ENCODE peak calls at places on chromosomes 13 and 19, in ten cellular contexts. S is fibroblast of lung, M is retinal pigment epithelial cell, V is AG10803, P is AG04450, R is transverse colon, Z is cardiac fibroblast, G is pancreas, T is endodermal cell, H is heart left ventricle. N is an unnamed sample.

GRCh38 chr13:49308104-49308875 is 60.6 kb downstream of the CDADC1 start:
- DNase-seq in S (peak; percentile 55), M (no peak), V (peak; percentile 73), P (no peak), R (peak; percentile 69), Z (peak; percentile 71), G (peak; percentile 63), T (no peak), H (peak; percentile 74), N (peak; percentile 81)

GRCh38 chr19:38684078-38684861 is 36.8 kb downstream of the ACTN4 start:
- DNase-seq in S (peak; percentile 89), M (peak; percentile 85), V (peak; percentile 93), P (no peak), R (peak; percentile 87), Z (peak; percentile 96), G (peak; percentile 61), T (peak; percentile 78), H (no peak), N (peak; percentile 95)

GRCh38 chr13:111505175-111505777 is 184.8 kb downstream of the TEX29 start:
- DNase-seq in S (no peak), M (no peak), V (no peak), P (no peak), R (no peak), Z (peak; percentile 2), G (no peak), T (peak; percentile 89), H (no peak), N (no peak)

GRCh38 chr13:59742467-59742866 is 421.3 kb downstream of the DIAPH3 start:
- DNase-seq in S (no peak), M (no peak), V (no peak), P (no peak), R (no peak), Z (no peak), G (no peak), T (no peak), H (no peak), N (no peak)

GRCh38 chr13:110914293-110915056 is 394 bp downstream of the ANKRD10 start:
- DNase-seq in S (peak; percentile 78), M (peak; percentile 29), V (peak; percentile 76), P (no peak), R (peak; percentile 76), Z (peak; percentile 78), G (peak; percentile 87), T (peak; percentile 87), H (peak; percentile 87), N (peak; percentile 67)

GRCh38 chr13:110812869-110813645 is 99.6 kb downstream of the ING1 start:
- DNase-seq in S (no peak), M (no peak), V (no peak), P (no peak), R (no peak), Z (no peak), G (no peak), T (no peak), H (no peak), N (no peak)

GRCh38 chr13:37618554-37618953 is 20.0 kb upstream of the POSTN start:
- DNase-seq in S (peak; percentile 92), M (no peak), V (peak; percentile 89), P (no peak), R (no peak), Z (peak; percentile 86), G (no peak), T (no peak), H (no peak), N (peak; percentile 72)

GRCh38 chr13:97460004-97460756 is 26.2 kb downstream of the RAP2A start:
- DNase-seq in S (peak; percentile 12), M (no peak), V (peak; percentile 25), P (no peak), R (no peak), Z (peak; percentile 64), G (no peak), T (no peak), H (no peak), N (no peak)

GRCh38 chr13:56187331-56187730 is 953.4 kb upstream of the PRR20A start:
- DNase-seq in S (no peak), M (no peak), V (no peak), P (no peak), R (no peak), Z (no peak), G (peak; percentile 41), T (no peak), H (no peak), N (no peak)

GRCh38 chr13:71866173-71867091 is 572 bp downstream of the DACH1 start:
- DNase-seq in S (peak; percentile 17), M (no peak), V (no peak), P (no peak), R (peak; percentile 24), Z (no peak), G (peak; percentile 76), T (peak; percentile 76), H (peak; percentile 25), N (peak; percentile 36)

GRCh38 chr19:13579388-13580060 is 73.2 kb upstream of the CACNA1A start:
- DNase-seq in S (peak; percentile 63), M (peak; percentile 12), V (peak; percentile 78), P (peak; percentile 16), R (no peak), Z (peak; percentile 72), G (no peak), T (no peak), H (no peak), N (no peak)

GRCh38 chr13:75769141-75769905 is 133.2 kb downstream of the LMO7 start:
- DNase-seq in S (no peak), M (no peak), V (peak; percentile 56), P (no peak), R (no peak), Z (no peak), G (no peak), T (no peak), H (no peak), N (peak; percentile 75)

GRCh38 chr19:5592531-5592930 is 24.8 kb upstream of the TINCR start:
- DNase-seq in S (no peak), M (no peak), V (no peak), P (no peak), R (no peak), Z (no peak), G (no peak), T (no peak), H (no peak), N (no peak)

GRCh38 chr19:43847246-43847645 is 20.1 kb downstream of the ZNF283 start:
- DNase-seq in S (no peak), M (no peak), V (no peak), P (no peak), R (no peak), Z (peak; percentile 7), G (no peak), T (no peak), H (no peak), N (no peak)

GRCh38 chr19:40791996-40792395 is 7.0 kb upstream of the EGLN2 start:
- DNase-seq in S (no peak), M (no peak), V (no peak), P (no peak), R (no peak), Z (no peak), G (no peak), T (no peak), H (no peak), N (no peak)
- H3K4me3 ChIP-seq in S (no peak overlapping the region), M (no peak overlapping the region), V (no peak overlapping the region), P (no peak overlapping the region), R (no peak overlapping the region), Z (no peak overlapping the region), G (no peak overlapping the region), T (no peak overlapping the region), H (no peak overlapping the region), N (no peak overlapping the region)

GRCh38 chr13:99610702-99611289 is 109.5 kb downstream of the TM9SF2 start:
- DNase-seq in S (no peak), M (no peak), V (no peak), P (no peak), R (no peak), Z (no peak), G (no peak), T (no peak), H (no peak), N (no peak)
- TF ChIP-seq CTCF in S (peak; percentile 28), M (peak; percentile 33), V (no peak), P (peak; percentile 11), R (no peak), Z (peak; percentile 7), G (no peak), T (peak; percentile 68), H (no peak), N (peak; percentile 5)

GRCh38 chr13:79389031-79389430 is 17.0 kb downstream of the RBM26 start:
- DNase-seq in S (no peak), M (no peak), V (no peak), P (no peak), R (no peak), Z (no peak), G (no peak), T (no peak), H (no peak), N (no peak)

GRCh38 chr13:79395881-79396280 is 10.2 kb downstream of the RBM26 start:
- DNase-seq in S (no peak), M (no peak), V (no peak), P (no peak), R (no peak), Z (no peak), G (no peak), T (no peak), H (no peak), N (no peak)

GRCh38 chr13:79398169-79398568 is 7.9 kb downstream of the RBM26 start:
- DNase-seq in S (no peak), M (no peak), V (no peak), P (no peak), R (no peak), Z (no peak), G (no peak), T (no peak), H (no peak), N (no peak)

GRCh38 chr13:79392882-79393563 is 13.0 kb downstream of the RBM26 start:
- DNase-seq in S (peak; percentile 92), M (no peak), V (peak; percentile 39), P (no peak), R (no peak), Z (peak; percentile 55), G (no peak), T (no peak), H (no peak), N (peak; percentile 35)

DNA sequence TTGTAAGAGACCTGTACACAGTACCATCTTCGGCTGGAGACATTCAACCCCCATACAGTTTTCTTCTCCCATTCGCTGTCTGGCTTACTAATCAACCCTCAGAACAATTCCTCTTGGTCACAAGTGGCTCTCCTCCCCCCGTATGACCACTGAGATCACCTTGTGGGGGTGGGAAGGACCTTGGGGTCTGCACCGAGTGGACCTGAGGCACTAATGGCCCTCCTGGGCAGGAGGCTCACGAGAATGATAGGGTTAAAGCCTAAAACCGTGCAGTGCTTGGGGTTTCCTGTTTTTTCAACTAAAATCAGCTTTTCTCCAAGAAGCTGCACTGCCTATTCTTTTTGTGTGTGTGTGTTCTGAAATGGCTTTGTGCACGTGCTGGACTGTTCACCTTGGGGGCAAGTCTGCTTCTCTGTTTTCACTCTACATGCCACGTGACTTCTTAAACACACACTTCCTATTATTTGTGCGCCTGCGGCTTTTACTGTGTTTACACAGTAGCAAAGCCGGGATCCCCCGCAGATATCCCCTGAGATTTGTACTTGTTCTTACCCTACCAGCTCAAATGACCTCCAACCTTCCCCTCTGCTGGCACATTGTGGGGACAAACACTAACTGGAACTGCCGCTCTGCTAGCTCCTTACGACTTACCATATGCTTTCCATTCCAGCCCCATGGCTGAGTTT is 12.3 kb downstream of the RBM26 start:
- DNase-seq in S (no peak), M (no peak), V (no peak), P (no peak), R (peak; percentile 24), Z (no peak), G (no peak), T (peak; percentile 48), H (no peak), N (no peak)
- H3K4me3 ChIP-seq in S (no peak overlapping the region), M (no peak overlapping the region), V (no peak overlapping the region), P (no peak overlapping the region), R (no peak overlapping the region), Z (no peak overlapping the region), G (no peak overlapping the region), T (no peak overlapping the region), H (no peak overlapping the region), N (no peak overlapping the region)

GRCh38 chr19:21505459-21506393 is at the start of gene ZNF429:
- DNase-seq in S (peak; percentile 92), M (peak; percentile 85), V (peak; percentile 92), P (peak; percentile 74), R (peak; percentile 94), Z (peak; percentile 95), G (peak; percentile 86), T (peak; percentile 96), H (peak; percentile 93), N (peak; percentile 95)
- TF ChIP-seq CTCF in S (no peak), M (no peak), V (peak; percentile 6), P (no peak), R (no peak), Z (peak; percentile 0), G (no peak), T (no peak), H (no peak), N (no peak)

N was measured in foreskin fibroblast.